ENCODE peak calls at places on chromosome 9, in eight cellular contexts. U, G, D, N, I, Z, L and W are unnamed samples.

GRCh38 chr9:38370231-38370630 is 22.3 kb upstream of the ALDH1B1 start:
- DNase-seq in U (no peak), G (no peak), D (peak), N (no peak), I (no peak), Z (no peak), L (no peak), W (no peak)

GRCh38 chr9:107172160-107172978 is 110.7 kb upstream of the RAD23B start:
- DNase-seq in U (peak), G (peak), D (peak), N (peak), I (peak), Z (peak), L (peak), W (peak)

GRCh38 chr9:116816484-116816883 is 129.4 kb downstream of the TRIM32 start:
- DNase-seq in U (no peak), G (no peak), D (no peak), N (no peak), I (no peak), Z (no peak), L (no peak), W (no peak)

GRCh38 chr9:111945216-111945615 is 48.6 kb downstream of the UGCG start:
- DNase-seq in U (no peak), G (no peak), D (no peak), N (no peak), I (no peak), Z (no peak), L (no peak), W (no peak)

GRCh38 chr9:126472931-126473330 is 140.8 kb upstream of the LMX1B start:
- DNase-seq in U (no peak), G (no peak), D (no peak), N (no peak), I (no peak), Z (no peak), L (no peak), W (no peak)

GRCh38 chr9:93667006-93667405 is 90.6 kb downstream of the PHF2 start:
- DNase-seq in U (peak), G (no peak), D (no peak), N (peak), I (no peak), Z (no peak), L (peak), W (no peak)

GRCh38 chr9:109887079-109887478 is 107.1 kb downstream of the PALM2AKAP2 start:
- DNase-seq in U (no peak), G (no peak), D (no peak), N (no peak), I (no peak), Z (peak), L (peak), W (no peak)

GRCh38 chr9:106718996-106719395 is 144.0 kb upstream of the ZNF462 start:
- DNase-seq in U (no peak), G (no peak), D (no peak), N (no peak), I (no peak), Z (no peak), L (no peak), W (no peak)

GRCh38 chr9:114098021-114098659 is 952 bp downstream of the KIF12 start:
- DNase-seq in U (peak), G (peak), D (peak), N (no peak), I (peak), Z (peak), L (no peak), W (no peak)

GRCh38 chr9:133142657-133143592 is 20.8 kb downstream of the GBGT1 start:
- DNase-seq in U (peak), G (no peak), D (no peak), N (no peak), I (no peak), Z (no peak), L (no peak), W (no peak)

GRCh38 chr9:137467161-137467581 is 8.0 kb upstream of the NSMF start:
- DNase-seq in U (no peak), G (no peak), D (no peak), N (peak), I (no peak), Z (no peak), L (peak), W (no peak)

GRCh38 chr9:131349522-131349880 is 44.4 kb upstream of the PRRC2B start:
- DNase-seq in U (no peak), G (no peak), D (no peak), N (no peak), I (no peak), Z (no peak), L (no peak), W (no peak)

GRCh38 chr9:89528540-89528939 is 30.6 kb upstream of the SEMA4D start:
- DNase-seq in U (no peak), G (no peak), D (no peak), N (no peak), I (peak), Z (no peak), L (no peak), W (no peak)

GRCh38 chr9:77649109-77649812 is 1.1 kb upstream of the GNA14 start:
- DNase-seq in U (no peak), G (no peak), D (no peak), N (no peak), I (peak), Z (no peak), L (no peak), W (no peak)

GRCh38 chr9:127684576-127684975 is 22.2 kb upstream of the CFAP157 start:
- DNase-seq in U (no peak), G (no peak), D (no peak), N (no peak), I (no peak), Z (no peak), L (no peak), W (no peak)

GRCh38 chr9:70874451-70874850 is 247.0 kb downstream of the TRPM3 start:
- DNase-seq in U (no peak), G (no peak), D (no peak), N (no peak), I (no peak), Z (no peak), L (no peak), W (no peak)

GRCh38 chr9:74284596-74284995 is 212.5 kb upstream of the RORB start:
- DNase-seq in U (no peak), G (no peak), D (no peak), N (no peak), I (no peak), Z (no peak), L (no peak), W (no peak)

GRCh38 chr9:87537625-87538024 is 40.0 kb downstream of the DAPK1 start:
- DNase-seq in U (no peak), G (no peak), D (no peak), N (no peak), I (no peak), Z (no peak), L (no peak), W (peak)

GRCh38 chr9:76109953-76110352 is 219.5 kb downstream of the PCSK5 start:
- DNase-seq in U (no peak), G (no peak), D (no peak), N (no peak), I (no peak), Z (peak), L (no peak), W (no peak)

GRCh38 chr9:28270156-28270555 is 696.9 kb upstream of the C9orf72 start:
- DNase-seq in U (no peak), G (no peak), D (no peak), N (no peak), I (no peak), Z (no peak), L (no peak), W (no peak)

GRCh38 chr9:137369911-137370630 is 52.9 kb downstream of the EXD3 start:
- DNase-seq in U (no peak), G (peak), D (no peak), N (no peak), I (no peak), Z (no peak), L (no peak), W (no peak)

GRCh38 chr9:93958875-93959682 is 3.9 kb upstream of the BARX1 start:
- DNase-seq in U (no peak), G (no peak), D (peak), N (no peak), I (no peak), Z (no peak), L (no peak), W (no peak)

GRCh38 chr9:7192266-7192665 is 434.5 kb downstream of the KDM4C start:
- DNase-seq in U (no peak), G (no peak), D (no peak), N (no peak), I (no peak), Z (peak), L (no peak), W (no peak)

GRCh38 chr9:103661663-103662062 is 432.4 kb upstream of the SMC2 start:
- DNase-seq in U (no peak), G (no peak), D (no peak), N (no peak), I (no peak), Z (no peak), L (no peak), W (no peak)

GRCh38 chr9:134522502-134522848 is 119.1 kb upstream of the COL5A1 start:
- DNase-seq in U (no peak), G (no peak), D (no peak), N (no peak), I (no peak), Z (no peak), L (no peak), W (no peak)

GRCh38 chr9:106127771-106128170 is 433.4 kb downstream of the TMEM38B start:
- DNase-seq in U (no peak), G (no peak), D (no peak), N (no peak), I (no peak), Z (no peak), L (no peak), W (no peak)

GRCh38 chr9:107218834-107219485 is 64.1 kb upstream of the RAD23B start:
- DNase-seq in U (no peak), G (no peak), D (no peak), N (no peak), I (no peak), Z (no peak), L (no peak), W (peak)

GRCh38 chr9:137247135-137247915 is 3.8 kb upstream of the STPG3 start:
- DNase-seq in U (no peak), G (no peak), D (no peak), N (no peak), I (no peak), Z (peak), L (no peak), W (no peak)

GRCh38 chr9:97293207-97293721 is 14.2 kb upstream of the CCDC180 start:
- DNase-seq in U (no peak), G (no peak), D (peak), N (peak), I (no peak), Z (peak), L (peak), W (no peak)

GRCh38 chr9:125904155-125904841 is 157.1 kb downstream of the PBX3 start:
- DNase-seq in U (no peak), G (no peak), D (no peak), N (no peak), I (no peak), Z (no peak), L (no peak), W (no peak)

DNA sequence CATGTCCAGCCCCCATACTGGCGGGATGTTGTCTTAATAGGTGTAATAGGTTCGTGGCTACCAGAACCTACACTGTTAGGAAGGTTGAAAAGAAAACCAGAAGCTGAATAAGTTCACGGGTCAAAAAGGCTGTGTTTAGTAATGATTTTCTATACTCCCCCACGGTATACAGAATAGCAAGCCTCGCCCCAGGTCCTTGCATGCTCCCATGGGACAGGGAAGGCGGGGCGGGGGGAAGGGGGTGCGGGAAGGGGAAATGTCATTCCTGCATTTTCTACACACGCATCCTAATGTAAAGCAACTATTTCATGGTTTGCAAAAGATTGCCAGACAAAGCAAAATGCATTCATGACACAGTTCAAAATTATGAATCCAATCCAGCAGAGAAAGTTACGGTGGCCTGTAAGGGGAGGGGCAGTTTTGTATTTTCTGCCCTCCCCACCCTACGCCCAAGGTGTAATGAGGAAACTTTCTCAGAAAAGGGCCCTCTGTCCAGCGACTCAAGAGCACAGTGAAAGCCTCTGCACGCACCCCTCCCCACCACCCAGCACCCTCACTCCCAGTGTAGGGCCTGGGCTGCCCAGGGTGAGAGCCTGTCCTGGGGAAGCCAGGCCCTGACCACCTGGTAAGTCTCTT is 105.3 kb downstream of the ROR2 start:
- DNase-seq in U (no peak), G (no peak), D (peak), N (no peak), I (no peak), Z (no peak), L (no peak), W (no peak)
- H3K27ac ChIP-seq in U (peak), G (peak), D (no peak), N (peak), I (no peak), Z (no peak), L (no peak), W (peak)

DNA sequence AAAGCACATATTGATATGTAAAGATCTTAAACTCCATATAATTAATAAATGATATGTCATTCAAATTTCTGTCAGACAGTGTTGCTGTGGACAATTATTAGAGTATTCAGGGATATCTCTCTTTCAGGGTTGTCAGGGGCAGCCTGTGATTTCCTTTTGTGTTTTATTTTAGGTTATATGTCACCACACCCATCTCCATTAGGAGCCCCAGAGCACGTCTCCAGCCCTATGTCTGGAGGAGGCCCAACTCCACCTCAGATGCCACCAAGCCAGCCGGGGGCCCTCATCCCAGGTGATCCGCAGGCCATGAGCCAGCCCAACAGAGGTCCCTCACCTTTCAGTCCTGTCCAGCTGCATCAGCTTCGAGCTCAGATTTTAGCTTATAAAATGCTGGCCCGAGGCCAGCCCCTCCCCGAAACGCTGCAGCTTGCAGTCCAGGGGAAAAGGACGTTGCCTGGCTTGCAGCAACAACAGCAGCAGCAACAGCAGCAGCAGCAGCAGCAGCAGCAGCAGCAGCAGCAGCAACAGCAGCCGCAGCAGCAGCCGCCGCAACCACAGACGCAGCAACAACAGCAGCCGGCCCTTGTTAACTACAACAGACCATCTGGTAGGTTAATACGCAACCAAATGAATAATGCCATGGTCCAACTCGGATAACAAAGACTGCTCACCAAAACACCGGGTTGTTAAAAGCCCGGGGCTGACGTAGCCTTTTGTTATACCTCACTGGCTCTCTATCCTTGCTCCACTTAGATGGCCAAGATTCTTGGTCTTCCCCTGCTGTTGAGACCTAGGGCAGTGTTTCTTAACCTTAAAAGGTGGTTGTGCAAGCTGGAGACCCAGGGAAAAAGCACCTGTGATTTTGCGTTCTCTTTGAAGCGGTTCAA is 24.4 kb downstream of the SMARCA2 start:
- DNase-seq in U (no peak), G (peak), D (no peak), N (no peak), I (no peak), Z (no peak), L (no peak), W (no peak)
- TF ChIP-seq POLR2A in U (no peak), G (no peak), D (no peak), N (no peak), I (no peak), Z (no peak), L (no peak), W (no peak)

DNA sequence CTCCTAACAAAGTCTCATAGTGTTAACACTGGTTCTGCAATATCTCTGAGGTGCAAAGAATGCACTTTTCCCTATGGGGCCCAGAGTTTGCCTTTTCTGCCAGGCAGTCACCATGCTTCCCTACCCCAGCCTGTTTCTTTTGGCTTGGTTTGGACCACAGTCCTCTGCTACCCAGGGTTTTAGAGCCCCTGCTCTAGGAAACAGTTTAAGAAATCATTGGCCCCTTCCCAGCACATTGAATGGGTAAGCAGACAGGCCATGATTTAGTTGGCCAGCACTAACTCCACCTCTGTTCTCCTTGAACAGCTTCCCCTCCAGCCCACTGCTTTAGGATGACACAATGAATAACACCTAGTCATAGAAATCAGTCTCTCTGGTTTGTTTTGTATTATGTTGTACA is 73.2 kb downstream of the UBAP1 start:
- DNase-seq in U (no peak), G (no peak), D (no peak), N (no peak), I (no peak), Z (no peak), L (no peak), W (no peak)
- H3K27ac ChIP-seq in U (no peak), G (no peak), D (peak), N (peak), I (no peak), Z (no peak), L (peak), W (peak)

GRCh38 chr9:129626079-129626943 is at the start of gene NTMT1:
- DNase-seq in U (peak), G (peak), D (peak), N (peak), I (peak), Z (peak), L (peak), W (peak)
- TF ChIP-seq POLR2A in U (peak), G (peak), D (peak), N (peak), I (peak), Z (peak), L (peak), W (peak)

GRCh38 chr9:123483191-123483803 is 127.3 kb downstream of the CRB2 start:
- DNase-seq in U (no peak), G (no peak), D (no peak), N (no peak), I (no peak), Z (no peak), L (no peak), W (no peak)

GRCh38 chr9:123480096-123480495 is 124.1 kb downstream of the CRB2 start:
- DNase-seq in U (no peak), G (no peak), D (no peak), N (no peak), I (no peak), Z (no peak), L (no peak), W (no peak)

GRCh38 chr9:123478967-123479602 is 123.1 kb downstream of the CRB2 start:
- DNase-seq in U (no peak), G (no peak), D (no peak), N (no peak), I (no peak), Z (no peak), L (peak), W (no peak)

GRCh38 chr9:123482295-123482970 is 126.4 kb downstream of the CRB2 start:
- DNase-seq in U (no peak), G (no peak), D (no peak), N (no peak), I (no peak), Z (no peak), L (no peak), W (no peak)

DNA sequence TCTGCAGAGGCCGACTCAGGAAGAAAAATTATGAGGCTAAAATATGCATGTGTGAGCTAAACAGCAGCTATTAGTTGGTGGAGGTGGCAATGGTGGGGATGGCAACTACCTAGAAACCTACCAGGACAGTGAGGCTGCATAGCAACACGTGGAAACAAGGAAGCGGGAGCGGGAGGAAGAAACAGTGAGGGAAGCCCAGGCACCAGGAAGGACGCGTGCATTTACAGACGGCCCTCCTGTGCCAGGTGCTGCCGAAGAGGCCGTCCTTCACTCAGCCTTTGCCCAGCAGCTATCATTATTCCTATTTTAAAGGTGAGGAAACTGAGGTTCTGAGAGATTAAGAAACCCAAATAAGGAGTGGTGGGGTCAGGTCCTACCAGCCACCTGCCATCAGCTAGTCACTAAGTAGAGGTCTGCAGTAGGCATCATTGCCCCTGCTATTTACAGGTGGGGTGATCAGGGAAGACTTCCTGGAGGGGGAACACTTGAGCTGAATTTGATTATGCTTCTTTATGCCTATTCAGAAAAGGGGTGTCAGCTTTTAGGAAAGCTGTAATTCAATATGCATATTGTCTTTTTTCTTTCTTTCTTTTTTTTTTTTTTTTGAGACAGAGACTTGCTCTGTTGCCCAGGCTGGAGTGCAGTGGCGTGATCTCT is 125.3 kb downstream of the CRB2 start:
- DNase-seq in U (peak), G (no peak), D (no peak), N (no peak), I (no peak), Z (no peak), L (no peak), W (no peak)
- H3K27ac ChIP-seq in U (peak), G (no peak), D (no peak), N (no peak), I (no peak), Z (no peak), L (no peak), W (no peak)

DNA sequence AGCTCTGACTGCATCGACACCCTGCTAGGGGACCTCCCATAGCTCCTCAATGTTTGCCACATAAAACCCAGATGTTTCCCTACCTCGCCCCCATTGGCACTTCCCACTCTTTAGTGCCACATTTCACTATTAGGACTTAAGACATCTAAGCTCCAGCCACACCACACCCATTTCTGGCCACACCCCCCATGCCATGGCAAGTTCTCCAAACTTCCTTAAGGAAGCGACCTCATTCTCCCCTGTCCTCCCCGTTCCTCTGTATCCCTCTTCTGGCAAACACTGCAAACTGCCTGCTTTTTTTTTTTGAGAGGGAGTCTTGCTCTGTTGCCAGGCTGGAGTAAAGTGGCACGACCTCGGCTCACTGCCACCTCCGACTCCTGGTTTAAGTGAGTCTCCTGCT is 62.9 kb downstream of the USP20 start:
- DNase-seq in U (no peak), G (no peak), D (no peak), N (no peak), I (peak), Z (peak), L (peak), W (no peak)
- TF ChIP-seq POLR2A in U (no peak), G (no peak), D (no peak), N (no peak), I (no peak), Z (no peak), L (no peak), W (no peak)